ENCODE peak calls at places on chromosomes 7 and 10, in eight cellular contexts. One of them, this sample, is unnamed. For H3K4me1 and H3K36me3, the result is how much of the 10 kb centered on the place peaks cover.

GRCh38 chr7:34430456-34430855 is 227.6 kb upstream of the NPSR1 start:
- DNase-seq in HepG2: peak
- DNase-seq in OCI-LY7: no peak
- DNase-seq in PC-9: no peak
- DNase-seq in Peyer's patch: no peak
- DNase-seq in left ventricle myocardium inferior: no peak
- DNase-seq in CD8-positive, alpha-beta T cell: no peak
- DNase-seq in GM23338: peak
- DNase-seq in this sample: no peak

GRCh38 chr10:12958546-12959110 is 42.9 kb downstream of the CCDC3 start:
- DNase-seq in left ventricle myocardium inferior: no peak
- DNase-seq in OCI-LY7: no peak
- DNase-seq in CD8-positive, alpha-beta T cell: peak
- DNase-seq in GM23338: no peak
- DNase-seq in Peyer's patch: no peak
- DNase-seq in PC-9: no peak
- DNase-seq in HepG2: no peak
- DNase-seq in this sample: no peak

GRCh38 chr10:125190961-125191360 is 30.6 kb upstream of the CTBP2 start:
- DNase-seq in Peyer's patch: no peak
- DNase-seq in HepG2: no peak
- DNase-seq in OCI-LY7: no peak
- DNase-seq in CD8-positive, alpha-beta T cell: no peak
- DNase-seq in PC-9: peak
- DNase-seq in left ventricle myocardium inferior: no peak
- DNase-seq in GM23338: no peak
- DNase-seq in this sample: no peak

GRCh38 chr7:1754345-1754908 is 84.3 kb downstream of the ELFN1 start:
- DNase-seq in GM23338: no peak
- DNase-seq in CD8-positive, alpha-beta T cell: no peak
- DNase-seq in Peyer's patch: no peak
- DNase-seq in PC-9: no peak
- DNase-seq in left ventricle myocardium inferior: no peak
- DNase-seq in HepG2: no peak
- DNase-seq in OCI-LY7: peak
- DNase-seq in this sample: no peak

GRCh38 chr7:116776610-116777289 is 85.6 kb upstream of the CAPZA2 start:
- DNase-seq in Peyer's patch: peak
- DNase-seq in OCI-LY7: no peak
- DNase-seq in CD8-positive, alpha-beta T cell: no peak
- DNase-seq in HepG2: no peak
- DNase-seq in GM23338: no peak
- DNase-seq in left ventricle myocardium inferior: no peak
- DNase-seq in PC-9: peak
- DNase-seq in this sample: peak

GRCh38 chr7:107754642-107755041 is 10.7 kb downstream of the CBLL1 start:
- DNase-seq in PC-9: no peak
- DNase-seq in Peyer's patch: no peak
- DNase-seq in GM23338: no peak
- DNase-seq in CD8-positive, alpha-beta T cell: no peak
- DNase-seq in HepG2: no peak
- DNase-seq in left ventricle myocardium inferior: no peak
- DNase-seq in OCI-LY7: no peak
- DNase-seq in this sample: no peak

GRCh38 chr7:91293840-91294239 is 29.6 kb downstream of the FZD1 start:
- DNase-seq in left ventricle myocardium inferior: no peak
- DNase-seq in HepG2: no peak
- DNase-seq in Peyer's patch: no peak
- DNase-seq in GM23338: no peak
- DNase-seq in PC-9: no peak
- DNase-seq in CD8-positive, alpha-beta T cell: no peak
- DNase-seq in OCI-LY7: no peak
- DNase-seq in this sample: no peak

GRCh38 chr10:74873803-74874452 is 47.5 kb downstream of the KAT6B start:
- DNase-seq in OCI-LY7: no peak
- DNase-seq in CD8-positive, alpha-beta T cell: no peak
- DNase-seq in left ventricle myocardium inferior: no peak
- DNase-seq in HepG2: no peak
- DNase-seq in GM23338: no peak
- DNase-seq in PC-9: no peak
- DNase-seq in Peyer's patch: no peak
- DNase-seq in this sample: no peak

GRCh38 chr7:17781491-17782215 is 158.6 kb downstream of the SNX13 start:
- DNase-seq in PC-9: peak
- DNase-seq in CD8-positive, alpha-beta T cell: no peak
- DNase-seq in Peyer's patch: no peak
- DNase-seq in OCI-LY7: no peak
- DNase-seq in left ventricle myocardium inferior: no peak
- DNase-seq in HepG2: no peak
- DNase-seq in GM23338: no peak
- DNase-seq in this sample: no peak

GRCh38 chr7:157664034-157664433 is 327.2 kb downstream of the DNAJB6 start:
- DNase-seq in GM23338: no peak
- DNase-seq in Peyer's patch: no peak
- DNase-seq in left ventricle myocardium inferior: no peak
- DNase-seq in CD8-positive, alpha-beta T cell: no peak
- DNase-seq in PC-9: no peak
- DNase-seq in HepG2: no peak
- DNase-seq in OCI-LY7: no peak
- DNase-seq in this sample: no peak

GRCh38 chr7:117248810-117249209 is 74.0 kb downstream of the WNT2 start:
- DNase-seq in OCI-LY7: no peak
- DNase-seq in CD8-positive, alpha-beta T cell: no peak
- DNase-seq in GM23338: no peak
- DNase-seq in Peyer's patch: no peak
- DNase-seq in left ventricle myocardium inferior: no peak
- DNase-seq in PC-9: no peak
- DNase-seq in HepG2: no peak
- DNase-seq in this sample: no peak

GRCh38 chr7:155944901-155945300 is 132.6 kb upstream of the SHH start:
- DNase-seq in GM23338: no peak
- DNase-seq in Peyer's patch: no peak
- DNase-seq in HepG2: no peak
- DNase-seq in PC-9: no peak
- DNase-seq in CD8-positive, alpha-beta T cell: no peak
- DNase-seq in left ventricle myocardium inferior: no peak
- DNase-seq in OCI-LY7: no peak
- DNase-seq in this sample: no peak

GRCh38 chr7:98352621-98353020 is 48.3 kb downstream of the BAIAP2L1 start:
- DNase-seq in PC-9: peak
- DNase-seq in CD8-positive, alpha-beta T cell: no peak
- DNase-seq in GM23338: no peak
- DNase-seq in Peyer's patch: no peak
- DNase-seq in HepG2: no peak
- DNase-seq in left ventricle myocardium inferior: no peak
- DNase-seq in OCI-LY7: no peak
- DNase-seq in this sample: no peak

GRCh38 chr7:6453737-6454136 is 6.0 kb upstream of the DAGLB start:
- DNase-seq in PC-9: peak
- DNase-seq in GM23338: no peak
- DNase-seq in OCI-LY7: no peak
- DNase-seq in left ventricle myocardium inferior: no peak
- DNase-seq in HepG2: peak
- DNase-seq in Peyer's patch: no peak
- DNase-seq in CD8-positive, alpha-beta T cell: no peak
- DNase-seq in this sample: no peak

GRCh38 chr7:114806590-114807167 is 115.2 kb upstream of the MDFIC start:
- DNase-seq in CD8-positive, alpha-beta T cell: no peak
- DNase-seq in OCI-LY7: no peak
- DNase-seq in Peyer's patch: no peak
- DNase-seq in left ventricle myocardium inferior: no peak
- DNase-seq in GM23338: no peak
- DNase-seq in PC-9: no peak
- DNase-seq in HepG2: no peak
- DNase-seq in this sample: peak

GRCh38 chr10:107423903-107424302 is 259.4 kb upstream of the SORCS1 start:
- DNase-seq in GM23338: no peak
- DNase-seq in CD8-positive, alpha-beta T cell: no peak
- DNase-seq in HepG2: no peak
- DNase-seq in left ventricle myocardium inferior: no peak
- DNase-seq in Peyer's patch: no peak
- DNase-seq in OCI-LY7: no peak
- DNase-seq in PC-9: no peak
- DNase-seq in this sample: no peak

GRCh38 chr10:62805139-62806092 is 896 bp downstream of the ADO start:
- DNase-seq in HepG2: peak
- DNase-seq in Peyer's patch: peak
- DNase-seq in CD8-positive, alpha-beta T cell: no peak
- DNase-seq in PC-9: peak
- DNase-seq in GM23338: peak
- DNase-seq in left ventricle myocardium inferior: no peak
- DNase-seq in OCI-LY7: peak
- DNase-seq in this sample: peak

GRCh38 chr7:24728503-24729364 is 28.5 kb downstream of the GSDME start:
- DNase-seq in left ventricle myocardium inferior: no peak
- DNase-seq in PC-9: no peak
- DNase-seq in HepG2: no peak
- DNase-seq in Peyer's patch: no peak
- DNase-seq in GM23338: no peak
- DNase-seq in OCI-LY7: no peak
- DNase-seq in CD8-positive, alpha-beta T cell: peak
- DNase-seq in this sample: no peak

GRCh38 chr7:71594746-71595145 is 462.8 kb downstream of the GALNT17 start:
- DNase-seq in OCI-LY7: no peak
- DNase-seq in GM23338: no peak
- DNase-seq in PC-9: no peak
- DNase-seq in HepG2: no peak
- DNase-seq in left ventricle myocardium inferior: no peak
- DNase-seq in Peyer's patch: no peak
- DNase-seq in CD8-positive, alpha-beta T cell: no peak
- DNase-seq in this sample: no peak

GRCh38 chr7:116364469-116364868 is 135.1 kb upstream of the CAV2 start:
- DNase-seq in OCI-LY7: no peak
- DNase-seq in CD8-positive, alpha-beta T cell: no peak
- DNase-seq in PC-9: no peak
- DNase-seq in GM23338: no peak
- DNase-seq in Peyer's patch: no peak
- DNase-seq in HepG2: no peak
- DNase-seq in left ventricle myocardium inferior: no peak
- DNase-seq in this sample: no peak

GRCh38 chr7:36278069-36278766 is 111.4 kb upstream of the ANLN start:
- DNase-seq in PC-9: peak
- DNase-seq in HepG2: no peak
- DNase-seq in left ventricle myocardium inferior: no peak
- DNase-seq in CD8-positive, alpha-beta T cell: no peak
- DNase-seq in GM23338: no peak
- DNase-seq in Peyer's patch: no peak
- DNase-seq in OCI-LY7: no peak
- DNase-seq in this sample: no peak

GRCh38 chr7:36279926-36280315 is 109.7 kb upstream of the ANLN start:
- DNase-seq in CD8-positive, alpha-beta T cell: peak
- DNase-seq in GM23338: no peak
- DNase-seq in Peyer's patch: no peak
- DNase-seq in OCI-LY7: no peak
- DNase-seq in HepG2: no peak
- DNase-seq in left ventricle myocardium inferior: no peak
- DNase-seq in PC-9: no peak
- DNase-seq in this sample: no peak

GRCh38 chr7:36279251-36279925 is 110.3 kb upstream of the ANLN start:
- DNase-seq in Peyer's patch: no peak
- DNase-seq in PC-9: peak
- DNase-seq in OCI-LY7: no peak
- DNase-seq in left ventricle myocardium inferior: no peak
- DNase-seq in GM23338: no peak
- DNase-seq in HepG2: no peak
- DNase-seq in CD8-positive, alpha-beta T cell: peak
- DNase-seq in this sample: no peak

GRCh38 chr7:36277247-36277542 is 112.5 kb upstream of the ANLN start:
- DNase-seq in OCI-LY7: no peak
- DNase-seq in PC-9: no peak
- DNase-seq in Peyer's patch: peak
- DNase-seq in HepG2: peak
- DNase-seq in CD8-positive, alpha-beta T cell: peak
- DNase-seq in GM23338: no peak
- DNase-seq in left ventricle myocardium inferior: no peak
- DNase-seq in this sample: no peak

GRCh38 chr7:36278767-36279171 is 110.9 kb upstream of the ANLN start:
- DNase-seq in Peyer's patch: peak
- DNase-seq in left ventricle myocardium inferior: no peak
- DNase-seq in OCI-LY7: no peak
- DNase-seq in PC-9: peak
- DNase-seq in CD8-positive, alpha-beta T cell: peak
- DNase-seq in GM23338: peak
- DNase-seq in HepG2: no peak
- DNase-seq in this sample: no peak
- H3K4me1 ChIP-seq in Peyer's patch: under half
- H3K4me1 ChIP-seq in left ventricle myocardium inferior: half or more
- H3K4me1 ChIP-seq in OCI-LY7: under half
- H3K4me1 ChIP-seq in PC-9: half or more
- H3K4me1 ChIP-seq in CD8-positive, alpha-beta T cell: under half
- H3K4me1 ChIP-seq in GM23338: half or more
- H3K4me1 ChIP-seq in HepG2: half or more
- H3K4me1 ChIP-seq in this sample: half or more

GRCh38 chr10:54800677-54801480 is at the start of gene PCDH15:
- DNase-seq in PC-9: no peak
- DNase-seq in OCI-LY7: peak
- DNase-seq in HepG2: peak
- DNase-seq in GM23338: peak
- DNase-seq in left ventricle myocardium inferior: no peak
- DNase-seq in Peyer's patch: no peak
- DNase-seq in CD8-positive, alpha-beta T cell: no peak
- DNase-seq in this sample: peak
- TF ChIP-seq CTCF in PC-9: no peak
- TF ChIP-seq CTCF in OCI-LY7: peak
- TF ChIP-seq CTCF in HepG2: peak
- TF ChIP-seq CTCF in GM23338: peak
- TF ChIP-seq CTCF in left ventricle myocardium inferior: peak
- TF ChIP-seq CTCF in Peyer's patch: no peak
- TF ChIP-seq CTCF in CD8-positive, alpha-beta T cell: no peak
- TF ChIP-seq CTCF in this sample: no peak

GRCh38 chr7:78139335-78139734 is 340.8 kb downstream of the PHTF2 start:
- DNase-seq in PC-9: no peak
- DNase-seq in GM23338: no peak
- DNase-seq in HepG2: no peak
- DNase-seq in CD8-positive, alpha-beta T cell: no peak
- DNase-seq in OCI-LY7: no peak
- DNase-seq in left ventricle myocardium inferior: no peak
- DNase-seq in Peyer's patch: no peak
- DNase-seq in this sample: peak
- H3K36me3 ChIP-seq in PC-9: under half
- H3K36me3 ChIP-seq in GM23338: under half
- H3K36me3 ChIP-seq in HepG2: under half
- H3K36me3 ChIP-seq in CD8-positive, alpha-beta T cell: under half
- H3K36me3 ChIP-seq in OCI-LY7: under half
- H3K36me3 ChIP-seq in left ventricle myocardium inferior: under half
- H3K36me3 ChIP-seq in Peyer's patch: under half
- H3K36me3 ChIP-seq in this sample: under half

DNA sequence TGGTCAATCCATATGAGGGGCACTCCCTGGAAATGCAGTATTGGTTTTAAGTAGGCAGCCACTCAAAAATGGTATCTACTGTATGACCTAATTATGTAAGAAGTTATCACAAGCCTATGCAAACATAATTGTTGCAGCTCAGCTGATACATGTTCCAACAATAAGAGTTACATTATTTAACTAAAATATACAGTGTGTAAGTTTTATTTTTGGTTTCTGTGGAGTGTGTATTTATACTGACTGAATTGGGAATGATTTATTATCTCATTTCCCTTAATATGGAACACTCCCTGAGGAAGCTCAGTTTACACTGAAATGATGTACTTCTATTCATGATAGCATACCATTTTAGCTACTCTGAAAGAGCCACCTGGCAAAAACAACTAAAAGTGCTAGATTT is 2.6 kb upstream of the ING3 start:
- DNase-seq in PC-9: no peak
- DNase-seq in GM23338: no peak
- DNase-seq in CD8-positive, alpha-beta T cell: no peak
- DNase-seq in HepG2: no peak
- DNase-seq in OCI-LY7: no peak
- DNase-seq in Peyer's patch: no peak
- DNase-seq in left ventricle myocardium inferior: no peak
- DNase-seq in this sample: no peak
- H3K4me1 ChIP-seq in PC-9: under half
- H3K4me1 ChIP-seq in GM23338: under half
- H3K4me1 ChIP-seq in CD8-positive, alpha-beta T cell: under half
- H3K4me1 ChIP-seq in HepG2: under half
- H3K4me1 ChIP-seq in OCI-LY7: under half
- H3K4me1 ChIP-seq in Peyer's patch: under half
- H3K4me1 ChIP-seq in left ventricle myocardium inferior: under half
- H3K4me1 ChIP-seq in this sample: under half